ENCODE peak calls at places on chromosomes 11 and 22, in six cellular contexts. L is AG04450; J is MM.1S; E is right atrium auricular region; R is heart right ventricle; H is CD8-positive, alpha-beta T cell. K is an unnamed sample.

GRCh38 chr22:39301926-39302325 is 17.5 kb downstream of the RPL3 start:
- DNase-seq in H (no peak), L (no peak), E (no peak), R (no peak), J (no peak), K (no peak)

GRCh38 chr11:77560605-77561004 is 29.1 kb upstream of the AQP11 start:
- DNase-seq in J (no peak), H (no peak), R (no peak), E (no peak), L (peak), K (no peak)

GRCh38 chr22:30606455-30607299 is at the start of gene TCN2:
- DNase-seq in H (peak), E (peak), L (no peak), J (peak), R (peak), K (no peak)

GRCh38 chr11:92811341-92811740 is 158.1 kb upstream of the MTNR1B start:
- DNase-seq in E (no peak), L (no peak), R (no peak), H (no peak), J (no peak), K (no peak)

GRCh38 chr11:29486301-29486700 is 530.5 kb downstream of the KCNA4 start:
- DNase-seq in H (no peak), R (no peak), L (no peak), J (no peak), E (no peak), K (no peak)

GRCh38 chr11:114132944-114133394 is 73.5 kb downstream of the ZBTB16 start:
- DNase-seq in L (no peak), J (no peak), H (no peak), R (no peak), E (no peak), K (no peak)

GRCh38 chr11:33802414-33802950 is 28.2 kb upstream of the FBXO3 start:
- DNase-seq in R (peak), E (no peak), L (peak), J (peak), H (no peak), K (no peak)

GRCh38 chr11:26621147-26621546 is 49.1 kb upstream of the MUC15 start:
- DNase-seq in E (no peak), R (no peak), H (no peak), L (peak), J (no peak), K (no peak)

GRCh38 chr11:131666617-131667016 is 296.2 kb downstream of the NTM start:
- DNase-seq in J (no peak), H (no peak), L (peak), E (no peak), R (no peak), K (no peak)

GRCh38 chr22:44956835-44957234 is 53.0 kb downstream of the PHF21B start:
- DNase-seq in L (no peak), R (no peak), E (no peak), J (no peak), H (no peak), K (no peak)

DNA sequence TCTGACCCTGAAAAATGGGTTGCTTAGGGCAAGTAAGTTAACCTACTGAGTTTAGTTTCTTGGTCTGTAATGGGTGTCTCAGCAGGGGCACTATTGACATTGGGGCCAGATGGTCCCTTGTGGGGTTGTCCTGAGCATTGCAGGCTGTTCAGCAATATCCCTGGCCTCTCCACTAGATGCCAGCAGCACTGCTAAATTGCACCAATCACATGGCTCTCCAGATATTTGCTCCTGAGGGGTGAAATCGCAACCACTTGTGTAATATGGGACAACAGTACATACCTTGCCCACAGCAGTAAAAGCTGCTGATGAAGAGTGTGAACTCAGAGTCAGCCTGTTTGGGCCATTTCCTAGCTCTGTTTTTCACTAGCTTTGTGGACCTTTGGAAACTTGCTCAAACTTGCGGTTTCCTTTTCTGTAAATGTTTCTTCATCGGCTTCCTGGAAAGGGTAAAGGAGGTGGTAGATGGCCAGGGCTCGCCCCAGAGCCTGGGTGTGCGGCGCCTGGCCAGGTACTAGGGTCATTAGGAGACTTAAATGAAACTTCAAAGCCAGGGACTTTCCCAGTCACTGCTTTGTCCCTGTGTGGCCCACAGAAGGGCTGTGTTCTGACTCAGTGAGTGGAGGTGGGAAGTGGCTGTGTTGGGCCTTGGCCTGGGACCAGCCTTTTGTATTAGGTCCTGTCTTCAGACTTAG is 13.0 kb downstream of the NCF4 start:
- DNase-seq in J (peak), E (no peak), R (no peak), L (no peak), H (no peak), K (no peak)
- TF ChIP-seq CTCF in J (peak), E (no peak), R (no peak), L (peak), H (no peak), K (peak)

DNA sequence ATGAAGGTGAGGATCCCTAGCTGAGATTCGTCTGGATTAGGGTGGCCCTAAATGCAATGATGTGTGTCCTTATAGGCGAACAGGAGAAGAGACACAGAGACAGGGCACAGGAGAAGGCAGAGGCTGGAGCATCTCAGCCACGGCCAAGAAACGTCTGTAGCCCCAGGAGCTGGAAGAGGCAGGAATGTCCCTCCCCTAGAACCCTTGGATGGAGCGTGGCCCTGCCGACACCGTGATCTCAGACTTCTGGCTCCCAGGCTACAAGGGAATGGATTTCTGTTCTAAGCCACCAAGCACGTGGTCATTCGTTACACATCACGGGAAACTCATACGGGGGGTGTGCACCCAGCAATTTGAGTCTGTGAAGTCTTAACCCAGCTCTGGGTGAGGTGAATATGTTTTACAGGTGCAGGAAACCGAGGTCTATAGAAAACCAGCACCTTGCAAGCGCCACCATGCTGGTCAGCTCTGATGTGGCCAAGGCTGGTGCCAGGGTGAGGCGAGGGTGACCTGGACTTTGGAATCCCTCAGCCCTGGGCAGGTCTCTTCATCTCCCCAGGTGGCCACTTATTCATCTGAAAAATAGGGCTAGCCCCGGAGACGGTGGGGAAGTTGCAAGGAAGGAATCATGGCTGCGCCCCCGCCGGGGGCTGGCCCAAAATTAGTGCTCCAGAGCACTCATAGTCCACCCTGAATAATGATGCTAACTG is 89.5 kb upstream of the FGF3 start:
- DNase-seq in J (no peak), H (no peak), L (no peak), E (no peak), R (no peak), K (no peak)
- TF ChIP-seq CTCF in J (no peak), H (no peak), L (no peak), E (no peak), R (no peak), K (no peak)

GRCh38 chr11:134030853-134031252 is 38.0 kb upstream of the JAM3 start:
- DNase-seq in J (no peak), H (no peak), E (no peak), R (no peak), L (no peak), K (no peak)
- TF ChIP-seq CTCF in J (no peak), H (no peak), E (no peak), R (no peak), L (peak), K (peak)

GRCh38 chr11:100010393-100010792 is 676.7 kb upstream of the ARHGAP42 start:
- DNase-seq in E (no peak), R (no peak), J (no peak), H (no peak), L (no peak), K (no peak)
- TF ChIP-seq CTCF in E (no peak), R (no peak), J (no peak), H (no peak), L (no peak), K (no peak)

DNA sequence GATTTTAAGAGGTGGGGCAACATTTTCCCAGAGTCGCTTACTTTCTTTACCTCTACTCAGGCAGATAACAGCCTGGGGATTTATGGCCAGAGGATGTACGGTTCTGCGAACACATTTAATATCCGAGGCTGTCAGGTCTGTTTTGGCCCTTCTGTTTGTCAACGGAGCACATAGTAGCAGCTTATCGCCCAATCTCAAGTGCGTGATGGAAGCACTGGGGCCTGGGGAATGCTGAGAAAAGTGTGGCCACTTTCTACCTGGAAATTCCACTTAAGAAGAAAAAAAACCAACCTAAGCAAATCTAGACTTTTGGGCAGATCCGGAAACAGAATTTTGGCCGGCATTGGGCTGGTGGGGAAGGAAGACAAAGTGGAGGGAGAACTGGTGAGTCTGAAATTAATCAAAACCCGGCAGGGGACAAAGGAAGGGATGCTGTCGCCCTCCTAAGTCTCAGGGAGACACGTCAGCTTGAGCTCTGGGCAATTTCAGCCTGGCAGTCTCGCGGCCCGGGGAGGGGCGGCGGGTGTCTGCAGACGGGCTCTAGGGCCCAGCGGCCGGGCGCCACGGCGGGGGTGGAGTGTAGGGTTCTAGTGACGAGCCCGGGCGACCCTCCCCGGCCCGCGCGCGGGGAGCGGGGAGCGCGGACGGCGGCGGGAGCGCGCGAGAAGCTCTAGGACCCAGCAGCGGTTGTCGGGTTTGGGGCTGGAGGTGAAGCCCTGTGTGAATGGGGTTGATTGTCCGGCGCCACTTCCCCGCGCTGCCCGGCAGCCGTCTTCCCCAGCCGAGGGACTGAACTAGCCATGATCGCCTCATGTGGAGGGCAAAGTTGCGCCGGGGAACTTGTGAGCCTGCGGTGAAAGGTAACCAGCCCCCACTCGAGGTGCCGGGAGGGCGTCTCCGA is at the start of gene AMOTL1:
- DNase-seq in E (peak), R (peak), L (peak), H (no peak), J (peak), K (peak)
- TF ChIP-seq CTCF in E (no peak), R (no peak), L (no peak), H (no peak), J (no peak), K (no peak)

DNA sequence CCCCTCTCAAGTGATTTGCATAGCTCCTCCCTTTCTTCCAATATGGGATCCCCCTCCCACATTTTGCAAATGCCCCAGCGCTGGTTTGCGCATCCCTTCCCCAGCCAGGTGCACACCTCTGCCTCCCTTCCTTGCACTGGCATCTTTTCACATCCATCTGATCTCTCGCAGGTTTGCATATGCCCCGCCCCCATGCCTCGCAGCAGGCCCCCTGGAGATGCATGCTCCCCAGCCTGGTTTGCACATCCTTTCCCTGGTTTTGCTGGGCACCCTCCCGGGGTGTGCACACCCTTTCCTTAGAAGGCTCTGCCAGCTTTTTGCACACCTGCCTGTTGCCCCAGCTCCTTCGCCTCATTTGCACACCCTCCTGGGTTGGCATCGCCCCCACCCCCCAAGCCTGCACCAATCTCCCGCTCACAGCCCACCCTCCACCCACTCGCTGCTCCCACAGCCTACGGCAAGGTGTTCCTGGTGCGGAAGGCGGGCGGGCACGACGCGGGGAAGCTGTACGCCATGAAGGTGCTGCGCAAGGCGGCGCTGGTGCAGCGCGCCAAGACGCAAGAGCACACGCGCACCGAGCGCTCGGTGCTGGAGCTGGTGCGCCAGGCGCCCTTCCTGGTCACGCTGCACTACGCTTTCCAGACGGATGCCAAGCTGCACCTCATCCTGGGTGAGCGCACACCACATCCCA is 895 bp downstream of the RPS6KA4 start:
- DNase-seq in E (no peak), R (no peak), L (no peak), J (no peak), H (no peak), K (no peak)
- TF ChIP-seq CTCF in E (no peak), R (no peak), L (no peak), J (no peak), H (no peak), K (no peak)

GRCh38 chr22:34080501-34080900 is 160.2 kb upstream of the LARGE1 start:
- DNase-seq in R (no peak), J (no peak), H (no peak), E (no peak), L (no peak), K (no peak)
- TF ChIP-seq CTCF in R (no peak), J (no peak), H (no peak), E (no peak), L (no peak), K (no peak)

DNA sequence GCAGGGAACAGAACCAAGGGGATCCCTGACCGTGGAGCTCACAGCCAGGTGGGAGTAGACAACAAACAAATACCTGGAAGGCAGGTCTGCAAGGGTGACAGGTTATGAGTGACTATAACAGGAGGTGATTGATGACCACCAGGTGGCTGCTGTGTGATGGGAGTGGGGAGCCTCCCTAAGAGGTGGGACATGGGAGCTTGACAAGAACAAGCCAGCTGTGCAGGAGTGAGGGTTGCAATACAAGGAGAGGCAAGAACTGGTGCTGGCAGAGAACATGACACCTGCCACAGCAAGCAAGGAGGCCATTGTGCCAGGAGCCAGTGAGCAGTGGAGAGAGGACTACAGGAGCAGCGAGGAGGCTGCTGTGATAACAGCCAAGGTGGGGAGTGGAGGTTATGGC is 20.5 kb downstream of the MFNG start:
- DNase-seq in E (no peak), J (no peak), R (no peak), H (peak), L (no peak), K (no peak)
- TF ChIP-seq CTCF in E (no peak), J (no peak), R (no peak), H (no peak), L (no peak), K (no peak)

GRCh38 chr11:85590848-85591483 is 36.2 kb downstream of the DLG2 start:
- DNase-seq in R (no peak), J (peak), L (peak), E (no peak), H (no peak), K (no peak)
- TF ChIP-seq CTCF in R (no peak), J (peak), L (peak), E (no peak), H (no peak), K (peak)

K was measured in type B pancreatic cell.